ENCODE peak calls at places on chromosomes 16 and 17, in five cellular contexts. H is astrocyte of the cerebellum; U is endodermal cell; X is effector memory CD4-positive, alpha-beta T cell; Y is H7. R is an unnamed sample.

GRCh38 chr16:46727630-46728029 is 20.5 kb downstream of the MYLK3 start:
- DNase-seq in H (no peak), U (no peak), X (no peak), Y (no peak), R (no peak)

GRCh38 chr17:66549731-66550207 is 247.4 kb downstream of the PRKCA start:
- DNase-seq in H (peak; percentile 91), U (peak; percentile 70), X (no peak), Y (peak; percentile 44), R (peak; percentile 66)

GRCh38 chr16:2178321-2179106 is 17.9 kb downstream of the CASKIN1 start:
- DNase-seq in H (no peak), U (peak; percentile 94), X (peak; percentile 15), Y (peak; percentile 99), R (no peak)

GRCh38 chr17:60527701-60528100 is 1.7 kb upstream of the APPBP2 start:
- DNase-seq in H (no peak), U (no peak), X (no peak), Y (no peak), R (no peak)

GRCh38 chr17:70863436-70864248 is 694.3 kb downstream of the KCNJ2 start:
- DNase-seq in H (no peak), U (no peak), X (no peak), Y (no peak), R (no peak)

GRCh38 chr16:14961405-14962186 is 13.2 kb upstream of the PDXDC1 start:
- DNase-seq in H (no peak), U (peak; percentile 43), X (no peak), Y (no peak), R (no peak)

GRCh38 chr16:87698241-87698640 is 67.5 kb downstream of the KLHDC4 start:
- DNase-seq in H (no peak), U (no peak), X (no peak), Y (no peak), R (no peak)

GRCh38 chr16:57432505-57432904 is 14.7 kb downstream of the CIAPIN1 start:
- DNase-seq in H (no peak), U (no peak), X (no peak), Y (no peak), R (no peak)

GRCh38 chr17:68567035-68567434 is 34.1 kb downstream of the FAM20A start:
- DNase-seq in H (no peak), U (no peak), X (no peak), Y (no peak), R (no peak)

GRCh38 chr17:16915752-16916556 is 56.0 kb downstream of the TNFRSF13B start:
- DNase-seq in H (no peak), U (peak; percentile 96), X (no peak), Y (peak; percentile 86), R (no peak)

GRCh38 chr16:9090101-9090959 is 1.1 kb upstream of the HAPSTR1 start:
- DNase-seq in H (no peak), U (peak; percentile 85), X (peak; percentile 13), Y (peak; percentile 81), R (no peak)

GRCh38 chr17:8057691-8058114 is 18.8 kb downstream of the ALOX15B start:
- DNase-seq in H (peak; percentile 67), U (peak; percentile 90), X (no peak), Y (peak; percentile 80), R (peak; percentile 46)

GRCh38 chr17:19630651-19631050 is 17.9 kb upstream of the ALDH3A2 start:
- DNase-seq in H (no peak), U (no peak), X (no peak), Y (no peak), R (no peak)

GRCh38 chr17:57480438-57481196 is 224.3 kb downstream of the MSI2 start:
- DNase-seq in H (peak; percentile 71), U (no peak), X (no peak), Y (no peak), R (no peak)

GRCh38 chr16:80309178-80309577 is 231.6 kb upstream of the DYNLRB2 start:
- DNase-seq in H (no peak), U (no peak), X (no peak), Y (no peak), R (no peak)

GRCh38 chr16:78458588-78458987 is 359.1 kb downstream of the WWOX start:
- DNase-seq in H (no peak), U (no peak), X (no peak), Y (no peak), R (no peak)

GRCh38 chr17:3772764-3773163 is 28.2 kb downstream of the ITGAE start:
- DNase-seq in H (no peak), U (peak; percentile 87), X (no peak), Y (peak; percentile 80), R (no peak)

GRCh38 chr17:34234616-34235015 is 20.5 kb upstream of the CCL2 start:
- DNase-seq in H (no peak), U (peak; percentile 86), X (no peak), Y (no peak), R (no peak)

GRCh38 chr17:45223541-45224528 is 2.1 kb downstream of the FMNL1 start:
- DNase-seq in H (no peak), U (no peak), X (peak; percentile 42), Y (peak; percentile 42), R (no peak)

GRCh38 chr17:44220211-44221071 is 966 bp upstream of the UBTF start:
- DNase-seq in H (no peak), U (peak; percentile 81), X (peak; percentile 34), Y (peak; percentile 85), R (no peak)

GRCh38 chr17:39069114-39069756 is 82.2 kb downstream of the PLXDC1 start:
- DNase-seq in H (no peak), U (peak; percentile 74), X (no peak), Y (peak; percentile 82), R (no peak)

GRCh38 chr17:57986841-57987581 is 1.0 kb downstream of the VEZF1 start:
- DNase-seq in H (peak; percentile 64), U (peak; percentile 85), X (peak; percentile 22), Y (peak; percentile 85), R (no peak)

GRCh38 chr16:4830408-4830807 is 16.7 kb downstream of the GLYR1 start:
- DNase-seq in H (no peak), U (no peak), X (no peak), Y (no peak), R (no peak)

GRCh38 chr16:88459366-88460055 is 6.4 kb downstream of the ZFPM1 start:
- DNase-seq in H (no peak), U (no peak), X (no peak), Y (no peak), R (no peak)

GRCh38 chr16:78240459-78241222 is 141.2 kb downstream of the WWOX start:
- DNase-seq in H (no peak), U (peak; percentile 73), X (no peak), Y (peak; percentile 26), R (no peak)

GRCh38 chr17:69175812-69176517 is 34.3 kb upstream of the ABCA6 start:
- DNase-seq in H (peak; percentile 8), U (no peak), X (no peak), Y (no peak), R (peak; percentile 36)

GRCh38 chr17:28953444-28954118 is 2.3 kb upstream of the PHF12 start:
- DNase-seq in H (no peak), U (peak; percentile 99), X (no peak), Y (peak; percentile 90), R (no peak)

GRCh38 chr16:11390573-11391495 is 45.6 kb downstream of the RMI2 start:
- DNase-seq in H (no peak), U (peak; percentile 72), X (no peak), Y (peak; percentile 83), R (no peak)

GRCh38 chr16:1311212-1311737 is 1.8 kb downstream of the UBE2I start:
- DNase-seq in H (no peak), U (peak; percentile 69), X (no peak), Y (peak; percentile 82), R (no peak)

GRCh38 chr17:64024781-64025731 is 4.6 kb upstream of the ICAM2 start:
- DNase-seq in H (no peak), U (peak; percentile 38), X (peak; percentile 30), Y (peak; percentile 5), R (no peak)

GRCh38 chr16:87094246-87094865 is 222.8 kb downstream of the C16orf95 start:
- DNase-seq in H (no peak), U (no peak), X (no peak), Y (no peak), R (no peak)

GRCh38 chr17:7716901-7717755 is at the start of gene DNAH2:
- DNase-seq in H (peak; percentile 85), U (peak; percentile 99), X (no peak), Y (peak; percentile 99), R (peak; percentile 59)

GRCh38 chr16:70460737-70461261 is 6.4 kb downstream of the FCSK start:
- DNase-seq in H (no peak), U (peak; percentile 80), X (no peak), Y (peak; percentile 64), R (no peak)

GRCh38 chr17:39746145-39746461 is 8.4 kb downstream of the GRB7 start:
- DNase-seq in H (no peak), U (no peak), X (no peak), Y (no peak), R (no peak)

DNA sequence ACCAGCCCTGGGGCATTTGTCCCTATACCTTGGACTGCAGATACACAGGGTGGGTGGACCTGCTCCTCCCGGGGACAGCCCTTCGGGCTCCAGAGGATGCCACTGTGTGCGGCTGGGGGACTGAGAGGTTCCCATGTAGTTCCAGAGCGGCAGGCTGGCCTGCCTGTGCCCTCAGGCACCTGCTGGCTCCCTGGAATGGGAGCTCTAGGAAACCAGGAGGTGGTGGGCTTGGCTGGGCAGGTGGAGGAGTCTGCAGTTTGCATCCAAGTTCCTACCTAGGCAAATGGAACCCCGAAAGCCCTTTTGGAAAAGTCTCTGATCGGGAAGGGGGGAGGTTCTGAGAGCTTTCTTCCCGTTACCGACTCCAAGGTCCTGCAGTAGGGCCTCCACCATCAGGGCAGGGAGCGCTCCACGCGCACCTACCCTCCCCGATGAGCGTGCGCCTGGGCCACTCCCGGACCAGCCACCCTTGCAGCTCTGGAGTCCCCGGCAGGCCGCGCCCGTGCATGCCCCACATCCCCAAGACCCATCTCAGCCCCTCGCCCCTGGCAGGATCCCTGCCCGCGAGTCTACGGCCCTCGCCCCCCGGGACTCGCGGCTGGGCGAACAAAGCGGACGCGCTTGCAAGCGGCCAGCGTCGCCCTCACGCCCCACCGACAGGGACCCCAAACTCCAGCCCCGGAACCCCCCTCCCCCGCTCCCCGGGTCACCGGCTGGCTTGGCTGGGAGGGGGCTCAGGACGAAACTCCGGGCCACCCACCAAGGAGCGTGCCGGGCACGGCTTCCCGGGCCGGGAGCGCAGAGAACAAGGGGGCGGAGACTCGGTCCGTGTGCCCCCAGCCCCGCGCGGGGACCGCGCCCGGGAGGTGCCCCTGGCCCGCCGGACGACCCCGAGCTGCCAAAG is 707 bp downstream of the DBNDD1 start:
- DNase-seq in H (no peak), U (peak; percentile 79), X (no peak), Y (peak; percentile 83), R (no peak)
- H3K4me3 ChIP-seq in H (peak overlapping the region; percentile 57), U (peak overlapping the region; percentile 86), X (peak overlapping the region; percentile 60), Y (peak overlapping the region; percentile 82), R (peak overlapping the region; percentile 58)

DNA sequence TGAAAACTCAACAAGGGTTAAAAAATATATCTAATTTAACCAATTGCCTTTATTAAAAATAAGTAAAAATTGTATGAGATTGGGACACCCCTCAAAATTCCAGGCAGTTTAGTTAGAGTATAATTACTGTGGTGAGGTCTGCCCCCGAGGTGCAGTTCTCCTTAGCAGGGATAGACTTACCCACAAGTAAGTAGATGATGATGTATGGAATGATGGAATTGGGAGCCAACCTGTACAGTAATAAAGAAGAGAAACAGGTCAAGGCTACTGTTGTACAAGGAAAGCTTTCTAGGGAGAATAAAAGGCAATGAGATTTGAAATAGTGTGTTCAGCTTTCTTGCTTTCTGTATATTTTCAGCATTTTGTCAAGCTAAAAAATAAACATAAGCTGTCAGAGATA is 1.8 kb downstream of the LDAF1 start:
- DNase-seq in H (no peak), U (no peak), X (no peak), Y (no peak), R (no peak)
- H3K4me3 ChIP-seq in H (no peak overlapping the region), U (no peak overlapping the region), X (no peak overlapping the region), Y (no peak overlapping the region), R (no peak overlapping the region)

GRCh38 chr17:82317394-82318168 is at the start of gene CD7:
- DNase-seq in H (no peak), U (no peak), X (peak; percentile 41), Y (no peak), R (no peak)
- H3K4me3 ChIP-seq in H (no peak within 1 kb of the TSS), U (no peak within 1 kb of the TSS), X (peak within 1 kb of the TSS; percentile 73), Y (no peak within 1 kb of the TSS), R (no peak within 1 kb of the TSS)

GRCh38 chr17:81741594-81742452 is 29.7 kb downstream of the SLC25A10 start:
- DNase-seq in H (no peak), U (peak; percentile 62), X (no peak), Y (no peak), R (no peak)
- H3K4me3 ChIP-seq in H (no peak overlapping the region), U (no peak overlapping the region), X (no peak overlapping the region), Y (no peak overlapping the region), R (no peak overlapping the region)

R was measured in skeletal muscle cell.